ENCODE peak calls at places on chromosome 18, in five cellular contexts. One of them, this sample, is unnamed.
A peak's percentile ranks its signal among the peaks of the same experiment; 100 is the strongest.

GRCh38 chr18:35352283-35352682 is 8.1 kb upstream of the ZNF24 start:
- DNase-seq in substantia nigra: no peak
- DNase-seq in frontal cortex: no peak
- DNase-seq in colonic mucosa: no peak
- DNase-seq in stimulated activated CD8-positive, alpha-beta memory T cell treated with anti-CD3 and anti-CD28 coated beads, Interleukin-2, amount 100 ng/mL, for 48 hours: no peak
- DNase-seq in this sample: no peak

GRCh38 chr18:67518566-67518965 is 2.0 kb upstream of the DSEL start:
- DNase-seq in substantia nigra: no peak
- DNase-seq in frontal cortex: no peak
- DNase-seq in colonic mucosa: no peak
- DNase-seq in stimulated activated CD8-positive, alpha-beta memory T cell treated with anti-CD3 and anti-CD28 coated beads, Interleukin-2, amount 100 ng/mL, for 48 hours: no peak
- DNase-seq in this sample: no peak

GRCh38 chr18:55833543-55833942 is 245.6 kb upstream of the TCF4 start:
- DNase-seq in substantia nigra: no peak
- DNase-seq in frontal cortex: no peak
- DNase-seq in colonic mucosa: no peak
- DNase-seq in stimulated activated CD8-positive, alpha-beta memory T cell treated with anti-CD3 and anti-CD28 coated beads, Interleukin-2, amount 100 ng/mL, for 48 hours: no peak
- DNase-seq in this sample: no peak

GRCh38 chr18:12092398-12093229 is 1.0 kb upstream of the ANKRD62 start:
- DNase-seq in substantia nigra: no peak
- DNase-seq in frontal cortex: no peak
- DNase-seq in colonic mucosa: peak; percentile 63
- DNase-seq in stimulated activated CD8-positive, alpha-beta memory T cell treated with anti-CD3 and anti-CD28 coated beads, Interleukin-2, amount 100 ng/mL, for 48 hours: no peak
- DNase-seq in this sample: no peak

GRCh38 chr18:13382683-13382989 is 164.1 kb downstream of the LDLRAD4 start:
- DNase-seq in substantia nigra: no peak
- DNase-seq in frontal cortex: no peak
- DNase-seq in colonic mucosa: no peak
- DNase-seq in stimulated activated CD8-positive, alpha-beta memory T cell treated with anti-CD3 and anti-CD28 coated beads, Interleukin-2, amount 100 ng/mL, for 48 hours: no peak
- DNase-seq in this sample: no peak

GRCh38 chr18:74733592-74733991 is 135.9 kb downstream of the ZNF407 start:
- DNase-seq in substantia nigra: no peak
- DNase-seq in frontal cortex: no peak
- DNase-seq in colonic mucosa: no peak
- DNase-seq in stimulated activated CD8-positive, alpha-beta memory T cell treated with anti-CD3 and anti-CD28 coated beads, Interleukin-2, amount 100 ng/mL, for 48 hours: no peak
- DNase-seq in this sample: no peak

GRCh38 chr18:59902180-59902992 is 2.6 kb downstream of the PMAIP1 start:
- DNase-seq in substantia nigra: no peak
- DNase-seq in frontal cortex: no peak
- DNase-seq in colonic mucosa: no peak
- DNase-seq in stimulated activated CD8-positive, alpha-beta memory T cell treated with anti-CD3 and anti-CD28 coated beads, Interleukin-2, amount 100 ng/mL, for 48 hours: no peak
- DNase-seq in this sample: no peak

GRCh38 chr18:40417501-40417900 is 1537.5 kb upstream of the PIK3C3 start:
- DNase-seq in substantia nigra: no peak
- DNase-seq in frontal cortex: no peak
- DNase-seq in colonic mucosa: no peak
- DNase-seq in stimulated activated CD8-positive, alpha-beta memory T cell treated with anti-CD3 and anti-CD28 coated beads, Interleukin-2, amount 100 ng/mL, for 48 hours: no peak
- DNase-seq in this sample: no peak

GRCh38 chr18:4858378-4859127 is 338.5 kb downstream of the AKAIN1 start:
- DNase-seq in substantia nigra: no peak
- DNase-seq in frontal cortex: no peak
- DNase-seq in colonic mucosa: no peak
- DNase-seq in stimulated activated CD8-positive, alpha-beta memory T cell treated with anti-CD3 and anti-CD28 coated beads, Interleukin-2, amount 100 ng/mL, for 48 hours: no peak
- DNase-seq in this sample: no peak

GRCh38 chr18:449374-449773 is 51.1 kb downstream of the COLEC12 start:
- DNase-seq in substantia nigra: peak; percentile 21
- DNase-seq in frontal cortex: no peak
- DNase-seq in colonic mucosa: no peak
- DNase-seq in stimulated activated CD8-positive, alpha-beta memory T cell treated with anti-CD3 and anti-CD28 coated beads, Interleukin-2, amount 100 ng/mL, for 48 hours: no peak
- DNase-seq in this sample: no peak

GRCh38 chr18:2846638-2847340 is at the start of gene EMILIN2:
- DNase-seq in substantia nigra: no peak
- DNase-seq in frontal cortex: no peak
- DNase-seq in colonic mucosa: peak; percentile 59
- DNase-seq in stimulated activated CD8-positive, alpha-beta memory T cell treated with anti-CD3 and anti-CD28 coated beads, Interleukin-2, amount 100 ng/mL, for 48 hours: peak; percentile 23
- DNase-seq in this sample: peak; percentile 56

GRCh38 chr18:68557183-68557582 is 157.7 kb downstream of the TMX3 start:
- DNase-seq in substantia nigra: no peak
- DNase-seq in frontal cortex: no peak
- DNase-seq in colonic mucosa: no peak
- DNase-seq in stimulated activated CD8-positive, alpha-beta memory T cell treated with anti-CD3 and anti-CD28 coated beads, Interleukin-2, amount 100 ng/mL, for 48 hours: no peak
- DNase-seq in this sample: no peak

GRCh38 chr18:53682796-53683195 is 541.7 kb downstream of the MBD2 start:
- DNase-seq in substantia nigra: no peak
- DNase-seq in frontal cortex: no peak
- DNase-seq in colonic mucosa: no peak
- DNase-seq in stimulated activated CD8-positive, alpha-beta memory T cell treated with anti-CD3 and anti-CD28 coated beads, Interleukin-2, amount 100 ng/mL, for 48 hours: no peak
- DNase-seq in this sample: no peak

GRCh38 chr18:55996726-55997125 is 408.7 kb upstream of the TCF4 start:
- DNase-seq in substantia nigra: no peak
- DNase-seq in frontal cortex: no peak
- DNase-seq in colonic mucosa: no peak
- DNase-seq in stimulated activated CD8-positive, alpha-beta memory T cell treated with anti-CD3 and anti-CD28 coated beads, Interleukin-2, amount 100 ng/mL, for 48 hours: no peak
- DNase-seq in this sample: no peak

GRCh38 chr18:31598021-31598805 is 6.5 kb downstream of the TTR start:
- DNase-seq in substantia nigra: no peak
- DNase-seq in frontal cortex: no peak
- DNase-seq in colonic mucosa: no peak
- DNase-seq in stimulated activated CD8-positive, alpha-beta memory T cell treated with anti-CD3 and anti-CD28 coated beads, Interleukin-2, amount 100 ng/mL, for 48 hours: no peak
- DNase-seq in this sample: no peak

GRCh38 chr18:11607897-11608296 is 1.5 kb upstream of the SLC35G4 start:
- DNase-seq in substantia nigra: no peak
- DNase-seq in frontal cortex: peak; percentile 23
- DNase-seq in colonic mucosa: no peak
- DNase-seq in stimulated activated CD8-positive, alpha-beta memory T cell treated with anti-CD3 and anti-CD28 coated beads, Interleukin-2, amount 100 ng/mL, for 48 hours: no peak
- DNase-seq in this sample: no peak

GRCh38 chr18:28350821-28351220 is 173.9 kb upstream of the CDH2 start:
- DNase-seq in substantia nigra: no peak
- DNase-seq in frontal cortex: no peak
- DNase-seq in colonic mucosa: no peak
- DNase-seq in stimulated activated CD8-positive, alpha-beta memory T cell treated with anti-CD3 and anti-CD28 coated beads, Interleukin-2, amount 100 ng/mL, for 48 hours: no peak
- DNase-seq in this sample: no peak

GRCh38 chr18:23291456-23292205 is 156.3 kb downstream of the CABLES1 start:
- DNase-seq in substantia nigra: no peak
- DNase-seq in frontal cortex: no peak
- DNase-seq in colonic mucosa: no peak
- DNase-seq in stimulated activated CD8-positive, alpha-beta memory T cell treated with anti-CD3 and anti-CD28 coated beads, Interleukin-2, amount 100 ng/mL, for 48 hours: no peak
- DNase-seq in this sample: no peak

GRCh38 chr18:79915161-79916127 is 36.0 kb downstream of the SLC66A2 start:
- DNase-seq in substantia nigra: no peak
- DNase-seq in frontal cortex: no peak
- DNase-seq in colonic mucosa: no peak
- DNase-seq in stimulated activated CD8-positive, alpha-beta memory T cell treated with anti-CD3 and anti-CD28 coated beads, Interleukin-2, amount 100 ng/mL, for 48 hours: no peak
- DNase-seq in this sample: no peak

GRCh38 chr18:34467059-34467458 is 242.3 kb upstream of the NOL4 start:
- DNase-seq in substantia nigra: no peak
- DNase-seq in frontal cortex: no peak
- DNase-seq in colonic mucosa: no peak
- DNase-seq in stimulated activated CD8-positive, alpha-beta memory T cell treated with anti-CD3 and anti-CD28 coated beads, Interleukin-2, amount 100 ng/mL, for 48 hours: no peak
- DNase-seq in this sample: no peak